ENCODE peak calls at places on chromosomes 1 and 21, in nine cellular contexts. R, I, S, G, J, H, V, L and A are unnamed samples.
A peak's percentile ranks its signal among the peaks of the same experiment; 100 is the strongest.

GRCh38 chr1:9242338-9242969 is 7.9 kb downstream of the H6PD start:
- DNase-seq in R (peak; percentile 59), I (peak; percentile 89), S (no peak), G (no peak), J (peak; percentile 76), H (no peak), V (no peak), L (no peak), A (peak; percentile 51)

GRCh38 chr1:207848234-207848633 is 62.7 kb downstream of the CD34 start:
- DNase-seq in R (peak; percentile 71), I (peak; percentile 91), S (no peak), G (peak; percentile 39), J (no peak), H (peak; percentile 86), V (no peak), L (no peak), A (no peak)

GRCh38 chr1:204410764-204411450 is 710 bp downstream of the PPP1R15B start:
- DNase-seq in R (peak; percentile 26), I (no peak), S (peak; percentile 47), G (no peak), J (peak; percentile 40), H (peak; percentile 55), V (no peak), L (peak; percentile 17), A (peak; percentile 51)

GRCh38 chr1:206514821-206515387 is 7.6 kb downstream of the RASSF5 start:
- DNase-seq in R (no peak), I (no peak), S (no peak), G (no peak), J (no peak), H (no peak), V (no peak), L (no peak), A (no peak)

GRCh38 chr1:194919146-194919545 is 1689.1 kb downstream of the KCNT2 start:
- DNase-seq in R (no peak), I (no peak), S (no peak), G (no peak), J (no peak), H (no peak), V (no peak), L (no peak), A (no peak)

GRCh38 chr1:60428161-60428560 is 354.6 kb upstream of the C1orf87 start:
- DNase-seq in R (no peak), I (no peak), S (no peak), G (no peak), J (no peak), H (no peak), V (no peak), L (no peak), A (no peak)

GRCh38 chr1:185862235-185862634 is 128.0 kb downstream of the HMCN1 start:
- DNase-seq in R (peak; percentile 28), I (no peak), S (no peak), G (peak; percentile 6), J (no peak), H (peak; percentile 50), V (no peak), L (no peak), A (no peak)

GRCh38 chr1:161885013-161885412 is 118.9 kb downstream of the ATF6 start:
- DNase-seq in R (peak; percentile 25), I (no peak), S (no peak), G (peak; percentile 84), J (no peak), H (peak; percentile 81), V (no peak), L (no peak), A (no peak)

GRCh38 chr21:44989538-44989888 is 49.7 kb downstream of the SLX9 start:
- DNase-seq in R (no peak), I (peak; percentile 32), S (no peak), G (no peak), J (no peak), H (peak; percentile 79), V (no peak), L (no peak), A (no peak)

GRCh38 chr1:199085903-199086302 is 447.1 kb downstream of the PTPRC start:
- DNase-seq in R (no peak), I (no peak), S (no peak), G (no peak), J (no peak), H (no peak), V (no peak), L (no peak), A (no peak)

GRCh38 chr1:236888126-236888525 is 93.0 kb downstream of the MTR start:
- DNase-seq in R (no peak), I (no peak), S (no peak), G (no peak), J (no peak), H (no peak), V (no peak), L (no peak), A (peak; percentile 76)

GRCh38 chr1:168159251-168159650 is 19.5 kb upstream of the TIPRL start:
- DNase-seq in R (no peak), I (no peak), S (no peak), G (no peak), J (no peak), H (no peak), V (no peak), L (no peak), A (no peak)

GRCh38 chr1:117812868-117813511 is 116.4 kb downstream of the GDAP2 start:
- DNase-seq in R (no peak), I (no peak), S (no peak), G (no peak), J (no peak), H (peak; percentile 51), V (no peak), L (no peak), A (no peak)